ENCODE peak calls at places on chromosomes 2 and 18, in ten cellular contexts. M is suprapubic skin; O is RWPE1; C is fibroblast of lung; F is H1; K is choroid plexus epithelial cell; S is PC-3; P is lower leg skin; U is CD8-positive, alpha-beta T cell; H is hepatocyte. D is an unnamed sample.
A peak's percentile ranks its signal among the peaks of the same experiment; 100 is the strongest.

GRCh38 chr2:27857417-27858172 is 32.6 kb downstream of the RBKS start:
- DNase-seq in H (no peak), S (peak; percentile 60), F (no peak), P (no peak), C (peak; percentile 85), O (peak; percentile 57), K (peak; percentile 64), M (no peak), U (no peak), D (no peak)

GRCh38 chr2:54680397-54681032 is 42.9 kb upstream of the EML6 start:
- DNase-seq in P (no peak), K (no peak), C (peak; percentile 73), S (peak; percentile 46), F (no peak), U (no peak), H (no peak), M (no peak), O (no peak), D (no peak)

GRCh38 chr2:26682155-26682554 is 10.4 kb upstream of the KCNK3 start:
- DNase-seq in O (no peak), S (peak; percentile 10), C (no peak), F (no peak), H (no peak), M (no peak), K (no peak), U (no peak), P (no peak), D (no peak)

GRCh38 chr2:109352898-109353689 is 224.1 kb downstream of the SH3RF3 start:
- DNase-seq in P (no peak), H (no peak), O (no peak), U (no peak), M (peak; percentile 71), F (no peak), K (no peak), S (no peak), C (no peak), D (no peak)

GRCh38 chr2:85353876-85354285 is 447 bp downstream of the RETSAT start:
- DNase-seq in K (peak; percentile 4), H (peak; percentile 58), U (no peak), F (no peak), P (peak; percentile 57), S (peak; percentile 51), O (peak; percentile 41), C (peak; percentile 29), M (no peak), D (no peak)

GRCh38 chr2:237361194-237361986 is 52.6 kb downstream of the COL6A3 start:
- DNase-seq in K (no peak), C (peak; percentile 55), F (no peak), U (no peak), S (no peak), M (no peak), O (no peak), P (no peak), H (no peak), D (no peak)

GRCh38 chr18:58476521-58477210 is 152.2 kb downstream of the ALPK2 start:
- DNase-seq in H (no peak), P (no peak), O (no peak), M (no peak), U (no peak), S (no peak), K (no peak), C (no peak), F (no peak), D (no peak)

GRCh38 chr2:191677091-191677645 is 768 bp upstream of the NABP1 start:
- DNase-seq in K (peak; percentile 98), S (peak; percentile 53), H (peak; percentile 77), O (peak; percentile 48), M (no peak), C (peak; percentile 97), U (no peak), P (peak; percentile 41), F (no peak), D (no peak)

GRCh38 chr2:206354129-206354528 is 79.7 kb downstream of the ZDBF2 start:
- DNase-seq in U (no peak), F (no peak), M (no peak), S (no peak), H (no peak), P (no peak), C (no peak), K (no peak), O (no peak), D (no peak)

GRCh38 chr2:206349375-206349774 is 74.9 kb downstream of the ZDBF2 start:
- DNase-seq in O (no peak), H (no peak), C (no peak), K (no peak), M (no peak), P (no peak), S (no peak), F (no peak), U (no peak), D (no peak)

DNA sequence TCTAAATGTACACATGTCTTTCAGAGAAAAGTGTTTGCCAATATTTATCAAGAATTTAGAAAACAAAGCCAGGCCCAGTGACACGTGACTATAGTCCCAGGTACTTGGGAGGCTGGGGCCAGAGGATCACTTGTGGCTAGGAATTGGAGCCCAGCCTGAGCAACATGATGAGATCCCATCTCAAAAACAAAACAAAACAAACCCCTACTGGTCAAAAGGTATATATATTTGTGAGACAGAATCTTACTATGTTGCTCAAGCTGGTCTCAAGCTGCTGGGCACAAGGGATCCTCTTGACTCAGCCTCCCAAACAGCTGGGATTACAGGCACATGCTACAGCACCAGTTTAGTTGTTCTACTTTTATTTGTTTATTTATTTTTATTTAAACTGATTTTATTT is 79.2 kb downstream of the ZDBF2 start:
- DNase-seq in U (no peak), K (peak; percentile 7), S (peak; percentile 12), M (no peak), C (no peak), O (no peak), F (no peak), H (no peak), P (no peak), D (no peak)
- TF ChIP-seq CTCF in U (no peak), K (peak; percentile 5), S (peak; percentile 25), M (no peak), C (no peak), O (no peak), F (no peak), H (no peak), P (no peak), D (peak; percentile 46)

DNA sequence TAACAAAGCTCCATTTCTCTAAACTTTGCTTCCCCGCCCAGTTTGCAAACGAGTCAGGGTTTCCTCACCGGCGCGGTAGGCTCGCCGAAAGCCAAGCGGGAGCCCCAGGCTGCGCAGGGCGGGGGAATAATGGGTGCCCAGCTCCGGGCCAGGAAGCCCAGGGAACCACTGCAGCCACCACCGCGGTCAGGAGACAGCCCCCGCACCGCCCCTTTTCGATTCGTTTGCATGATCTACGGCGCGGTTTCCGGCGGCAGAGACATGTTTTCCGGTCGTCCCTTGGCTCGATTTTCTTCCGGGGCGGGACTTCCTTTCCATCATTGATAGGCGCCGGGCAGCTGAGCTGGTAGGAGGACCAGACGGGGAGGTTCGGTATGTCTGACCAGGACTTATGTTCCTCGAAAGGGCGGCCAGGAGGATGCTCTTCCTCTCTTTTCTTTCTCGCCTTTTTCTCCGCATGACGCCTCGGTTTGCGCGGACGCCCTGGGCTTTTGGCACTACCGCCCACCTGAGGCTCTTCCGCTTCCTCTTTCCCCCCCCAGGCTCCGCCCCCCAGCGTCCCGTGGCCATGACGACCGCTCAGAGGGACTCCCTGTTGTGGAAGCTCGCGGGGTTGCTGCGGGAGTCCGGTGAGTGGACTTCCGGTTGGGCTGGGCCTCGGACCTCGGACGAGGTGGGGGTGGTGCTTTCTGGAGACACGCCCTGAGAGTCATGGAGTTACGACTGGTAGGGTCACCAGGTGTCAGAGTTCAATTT is at the start of gene STK11IP:
- DNase-seq in S (peak; percentile 96), O (peak; percentile 99), C (peak; percentile 97), M (peak; percentile 98), P (peak; percentile 97), U (peak; percentile 93), H (peak; percentile 97), F (peak; percentile 93), K (peak; percentile 98), D (peak; percentile 93)
- TF ChIP-seq CTCF in S (no peak), O (no peak), C (no peak), M (no peak), P (no peak), U (no peak), H (no peak), F (no peak), K (no peak), D (no peak)

DNA sequence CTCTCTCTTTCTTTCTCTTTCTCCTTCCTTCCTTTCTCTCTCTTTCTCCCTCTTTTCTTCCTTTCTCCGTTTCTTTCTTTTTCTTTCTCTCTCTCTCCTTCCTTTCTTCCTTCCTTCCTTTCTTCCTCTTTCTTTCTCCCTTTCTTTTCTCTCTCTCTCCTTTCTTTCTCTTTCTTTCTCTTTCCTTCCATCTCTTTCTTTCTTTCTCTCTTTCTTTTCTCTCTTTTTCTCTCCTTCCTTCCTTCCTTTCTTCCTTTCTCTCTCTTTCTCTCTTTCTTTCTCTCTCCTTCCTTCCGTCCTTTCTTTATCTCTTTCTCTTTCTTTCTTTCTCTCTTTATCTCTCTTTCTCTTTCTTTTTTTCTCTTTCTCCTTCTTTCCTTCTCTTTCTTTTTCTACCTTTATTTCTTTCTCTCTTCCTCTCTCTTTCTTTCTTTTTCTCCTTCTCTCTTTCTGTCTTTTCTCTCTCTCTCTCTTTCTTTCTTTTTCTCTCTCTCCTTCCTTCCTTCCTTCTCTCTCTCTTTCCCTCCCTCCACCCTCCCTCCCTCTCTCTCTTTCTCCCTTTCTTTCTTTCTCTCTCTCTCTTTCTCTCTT is 32.3 kb upstream of the ODC1 start:
- DNase-seq in U (no peak), M (no peak), F (no peak), C (no peak), K (no peak), H (no peak), O (no peak), P (no peak), S (no peak), D (no peak)
- TF ChIP-seq CTCF in U (peak; percentile 42), M (no peak), F (no peak), C (no peak), K (no peak), H (no peak), O (no peak), P (no peak), S (no peak), D (no peak)

GRCh38 chr2:157471078-157471477 is 27.2 kb upstream of the CYTIP start:
- DNase-seq in H (no peak), P (no peak), U (no peak), M (no peak), K (no peak), C (no peak), S (no peak), F (no peak), O (no peak), D (no peak)

GRCh38 chr2:157465554-157465953 is 21.7 kb upstream of the CYTIP start:
- DNase-seq in F (no peak), S (no peak), M (no peak), H (no peak), C (no peak), O (no peak), K (no peak), U (no peak), P (no peak), D (no peak)

GRCh38 chr2:157466764-157467163 is 22.9 kb upstream of the CYTIP start:
- DNase-seq in O (no peak), K (no peak), F (no peak), C (no peak), P (no peak), S (no peak), M (no peak), U (no peak), H (no peak), D (no peak)

GRCh38 chr2:157470321-157470720 is 26.4 kb upstream of the CYTIP start:
- DNase-seq in K (no peak), C (no peak), S (no peak), O (no peak), U (no peak), F (no peak), P (no peak), H (no peak), M (no peak), D (no peak)

GRCh38 chr2:157468931-157469708 is 25.2 kb upstream of the CYTIP start:
- DNase-seq in H (no peak), P (no peak), F (no peak), U (no peak), O (peak; percentile 13), M (no peak), C (peak; percentile 80), K (peak; percentile 23), S (peak; percentile 46), D (no peak)
- TF ChIP-seq CTCF in H (no peak), P (no peak), F (no peak), U (no peak), O (no peak), M (no peak), C (no peak), K (no peak), S (no peak), D (no peak)